ENCODE peak calls at places on chromosomes 1 and 21, in five cellular contexts. F, N, S, G and D are unnamed samples.

GRCh38 chr1:64686828-64687724 is 57.8 kb upstream of the RAVER2 start:
- DNase-seq in F (peak; percentile 69), N (peak; percentile 4), S (no peak), G (no peak), D (peak; percentile 19)

GRCh38 chr1:149843302-149844041 is 55.9 kb upstream of the BOLA1 start:
- DNase-seq in F (peak; percentile 6), N (no peak), S (no peak), G (no peak), D (no peak)

GRCh38 chr1:239833709-239834108 is 258.0 kb upstream of the FMN2 start:
- DNase-seq in F (no peak), N (no peak), S (no peak), G (no peak), D (no peak)

GRCh38 chr1:211529453-211529852 is 37.5 kb upstream of the RD3 start:
- DNase-seq in F (no peak), N (no peak), S (no peak), G (no peak), D (no peak)

GRCh38 chr1:21932127-21932526 is 5.0 kb downstream of the HSPG2 start:
- DNase-seq in F (peak; percentile 75), N (no peak), S (no peak), G (no peak), D (no peak)

GRCh38 chr1:39398278-39399010 is 93.0 kb upstream of the BMP8A start:
- DNase-seq in F (peak; percentile 95), N (no peak), S (no peak), G (peak; percentile 52), D (no peak)

GRCh38 chr1:40352126-40352525 is 21.4 kb upstream of the SMAP2 start:
- DNase-seq in F (no peak), N (no peak), S (no peak), G (no peak), D (no peak)

GRCh38 chr21:38660333-38661295 is 145.1 kb upstream of the ETS2 start:
- DNase-seq in F (no peak), N (no peak), S (no peak), G (peak; percentile 24), D (no peak)

GRCh38 chr1:114353233-114353632 is 157.8 kb downstream of the TRIM33 start:
- DNase-seq in F (peak; percentile 81), N (no peak), S (no peak), G (peak; percentile 59), D (peak; percentile 54)

GRCh38 chr1:47871799-47872353 is 125.3 kb downstream of the TRABD2B start:
- DNase-seq in F (no peak), N (no peak), S (no peak), G (no peak), D (peak; percentile 50)

GRCh38 chr1:47872871-47873270 is 124.3 kb downstream of the TRABD2B start:
- DNase-seq in F (no peak), N (no peak), S (no peak), G (no peak), D (no peak)

GRCh38 chr1:47870480-47870879 is 126.7 kb downstream of the TRABD2B start:
- DNase-seq in F (no peak), N (no peak), S (no peak), G (no peak), D (no peak)

GRCh38 chr1:47873332-47873731 is 123.9 kb downstream of the TRABD2B start:
- DNase-seq in F (no peak), N (no peak), S (no peak), G (no peak), D (no peak)

DNA sequence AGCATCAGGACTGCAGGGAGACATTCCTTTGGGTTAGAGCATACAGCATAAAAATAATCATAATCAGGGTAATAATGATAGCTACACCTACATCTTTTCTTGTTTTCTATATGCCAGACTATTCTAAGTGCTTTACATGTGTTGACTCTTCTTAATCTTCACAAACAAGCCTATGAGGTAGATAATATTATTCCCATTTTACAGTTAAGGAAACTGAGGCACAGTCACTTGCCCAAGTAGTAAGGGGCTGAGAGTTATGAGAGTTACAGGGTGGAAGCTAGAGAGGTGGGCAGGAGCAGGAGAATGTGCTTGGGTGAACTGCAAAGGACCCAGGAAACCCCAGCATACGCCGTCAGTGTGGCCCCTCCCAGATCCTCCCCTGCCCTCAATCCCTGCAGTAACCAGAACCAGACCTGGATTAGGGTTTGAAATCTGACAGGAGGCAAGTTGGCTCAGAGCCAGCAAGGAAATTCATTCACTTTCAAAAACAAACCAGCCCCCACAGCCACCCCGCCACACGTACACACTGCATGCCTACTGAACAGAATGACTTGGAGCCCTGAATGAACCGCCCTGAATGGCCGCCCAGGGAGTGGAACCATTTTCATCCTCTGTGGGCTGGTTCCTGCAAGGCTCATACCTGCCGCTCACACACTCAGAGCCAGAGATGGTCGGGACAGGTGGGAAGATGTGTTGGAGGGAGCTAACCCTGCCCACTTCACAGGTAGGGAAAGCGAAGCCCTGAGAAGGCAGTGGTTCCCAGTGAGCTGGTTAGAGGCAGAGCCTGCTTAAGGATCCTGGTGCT is 126.0 kb downstream of the TRABD2B start:
- DNase-seq in F (no peak), N (no peak), S (no peak), G (no peak), D (peak; percentile 27)
- H3K36me3 ChIP-seq in F (no peaks in the 10 kb centered on the region), N (no peaks in the 10 kb centered on the region), S (no peaks in the 10 kb centered on the region), G (no peaks in the 10 kb centered on the region), D (no peaks in the 10 kb centered on the region)

DNA sequence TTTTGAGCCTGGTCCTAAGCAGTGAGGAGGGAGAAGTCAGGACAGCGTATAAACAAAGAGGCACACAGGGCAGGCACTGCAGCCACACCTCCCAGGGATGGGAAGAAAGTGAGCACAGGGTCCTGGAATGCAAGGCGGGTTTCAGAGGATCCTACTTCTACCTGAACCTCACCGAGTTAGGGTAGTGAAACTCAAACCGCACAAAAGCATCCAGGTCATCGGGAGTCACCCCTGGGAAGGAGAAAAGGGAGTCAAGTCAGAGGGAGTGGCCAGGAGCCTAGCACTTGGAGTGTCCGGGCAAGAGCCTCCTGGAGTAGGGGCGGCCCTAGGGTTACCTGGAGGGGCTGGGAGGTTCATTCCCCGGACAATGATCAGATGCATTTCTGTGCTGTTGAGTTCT is 10.6 kb downstream of the CC2D1B start:
- DNase-seq in F (no peak), N (no peak), S (no peak), G (no peak), D (no peak)
- H3K36me3 ChIP-seq in F (peaks cover 43% of the 10 kb centered on the region), N (peaks cover 75% of the 10 kb centered on the region), S (peaks cover 92% of the 10 kb centered on the region), G (peaks cover 92% of the 10 kb centered on the region), D (peaks cover 19% of the 10 kb centered on the region)

GRCh38 chr1:228148971-228149340 is 774 bp upstream of the GJC2 start:
- DNase-seq in F (no peak), N (no peak), S (no peak), G (no peak), D (peak; percentile 16)

GRCh38 chr1:228148196-228148861 is 1.4 kb upstream of the GJC2 start:
- DNase-seq in F (no peak), N (no peak), S (no peak), G (no peak), D (peak; percentile 8)

GRCh38 chr1:228145498-228146425 is 4.0 kb upstream of the GJC2 start:
- DNase-seq in F (no peak), N (no peak), S (no peak), G (no peak), D (peak; percentile 5)

GRCh38 chr1:228147768-228148167 is 2.0 kb upstream of the GJC2 start:
- DNase-seq in F (no peak), N (no peak), S (no peak), G (no peak), D (no peak)

GRCh38 chr1:228146761-228147693 is 2.7 kb upstream of the GJC2 start:
- DNase-seq in F (no peak), N (no peak), S (no peak), G (no peak), D (peak; percentile 7)
- H3K36me3 ChIP-seq in F (peaks cover 18% of the 10 kb centered on the region), N (peaks cover 31% of the 10 kb centered on the region), S (peaks cover 45% of the 10 kb centered on the region), G (peaks cover 44% of the 10 kb centered on the region), D (peaks cover 3% of the 10 kb centered on the region)

GRCh38 chr1:20668581-20668980 is 7.4 kb upstream of the DDOST start:
- DNase-seq in F (no peak), N (no peak), S (no peak), G (no peak), D (no peak)
- H3K36me3 ChIP-seq in F (no peaks in the 10 kb centered on the region), N (no peaks in the 10 kb centered on the region), S (no peaks in the 10 kb centered on the region), G (no peaks in the 10 kb centered on the region), D (no peaks in the 10 kb centered on the region)

GRCh38 chr21:21373969-21374368 is 375.8 kb downstream of the NCAM2 start:
- DNase-seq in F (peak; percentile 37), N (no peak), S (no peak), G (no peak), D (no peak)
- H3K36me3 ChIP-seq in F (no peaks in the 10 kb centered on the region), N (no peaks in the 10 kb centered on the region), S (no peaks in the 10 kb centered on the region), G (no peaks in the 10 kb centered on the region), D (no peaks in the 10 kb centered on the region)

GRCh38 chr21:41833138-41834115 is 45.7 kb downstream of the PRDM15 start:
- DNase-seq in F (no peak), N (no peak), S (no peak), G (no peak), D (no peak)
- H3K36me3 ChIP-seq in F (peaks cover 4% of the 10 kb centered on the region), N (no peaks in the 10 kb centered on the region), S (peaks cover 37% of the 10 kb centered on the region), G (peaks cover 50% of the 10 kb centered on the region), D (peaks cover 15% of the 10 kb centered on the region)

GRCh38 chr1:93663191-93663614 is 18.4 kb downstream of the BCAR3 start:
- DNase-seq in F (no peak), N (no peak), S (no peak), G (no peak), D (no peak)

GRCh38 chr1:93665015-93665414 is 16.6 kb downstream of the BCAR3 start:
- DNase-seq in F (no peak), N (no peak), S (no peak), G (no peak), D (peak; percentile 49)

GRCh38 chr1:93659805-93660479 is 21.7 kb downstream of the BCAR3 start:
- DNase-seq in F (peak; percentile 39), N (no peak), S (no peak), G (peak; percentile 55), D (peak; percentile 79)

GRCh38 chr1:93662481-93663190 is 19.0 kb downstream of the BCAR3 start:
- DNase-seq in F (no peak), N (no peak), S (no peak), G (no peak), D (no peak)

DNA sequence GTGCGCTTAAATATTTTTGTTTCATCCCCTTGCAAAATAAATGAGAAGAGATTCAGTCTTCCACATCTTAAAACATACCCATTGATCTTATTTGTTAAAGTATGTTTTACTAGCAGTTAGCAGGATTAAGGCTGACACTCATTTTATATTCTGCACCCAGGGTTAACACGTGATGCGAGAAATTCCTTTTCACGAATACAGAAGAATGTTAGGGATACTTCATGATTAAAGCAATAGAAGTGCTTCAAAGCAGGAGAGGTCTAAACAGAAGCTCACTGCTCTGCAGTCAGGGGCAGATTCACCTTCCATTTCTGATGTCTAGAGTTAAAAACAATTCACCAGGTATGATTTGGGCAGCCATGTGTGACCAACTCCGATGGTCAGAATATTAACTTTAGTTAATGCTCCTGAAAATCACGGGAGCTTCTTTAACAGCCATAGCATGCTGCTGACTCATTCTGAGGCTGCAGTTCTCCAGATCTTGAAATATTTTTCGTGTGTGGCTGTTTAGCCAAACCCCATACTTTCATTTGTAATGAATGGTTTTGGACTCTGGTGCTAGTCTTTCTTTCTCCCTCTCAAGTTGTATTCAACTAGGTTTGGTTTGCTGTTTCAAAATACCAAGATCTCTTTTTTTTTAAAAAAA is 19.7 kb downstream of the BCAR3 start:
- DNase-seq in F (peak; percentile 88), N (no peak), S (no peak), G (no peak), D (no peak)
- H3K36me3 ChIP-seq in F (peaks cover 5% of the 10 kb centered on the region), N (no peaks in the 10 kb centered on the region), S (no peaks in the 10 kb centered on the region), G (peaks cover 16% of the 10 kb centered on the region), D (peaks cover 24% of the 10 kb centered on the region)